ENCODE peak calls at places on chromosomes 16 and 17, in ten cellular contexts. C, W, K, O, X, U, R, S, E and M are unnamed samples.

GRCh38 chr16:81526935-81527334 is 82.3 kb downstream of the CMIP start:
- DNase-seq in W (no peak), E (no peak), K (no peak), U (no peak), R (no peak), O (no peak), X (peak; percentile 66), C (no peak), S (no peak), M (no peak)

GRCh38 chr17:67751101-67752074 is 33.7 kb downstream of the NOL11 start:
- DNase-seq in S (no peak), E (no peak), K (no peak), U (no peak), R (no peak), O (no peak), W (no peak), X (no peak), C (no peak), M (no peak)

GRCh38 chr16:70494777-70495176 is 28.6 kb downstream of the COG4 start:
- DNase-seq in O (no peak), K (no peak), S (no peak), W (no peak), U (no peak), E (no peak), C (no peak), X (no peak), R (no peak), M (no peak)

GRCh38 chr17:76075364-76076099 is 951 bp downstream of the GALR2 start:
- DNase-seq in E (no peak), R (no peak), X (no peak), U (no peak), O (peak; percentile 20), K (no peak), W (no peak), S (no peak), C (peak; percentile 85), M (no peak)

GRCh38 chr17:56896968-56897359 is 16.9 kb downstream of the TRIM25 start:
- DNase-seq in S (no peak), W (no peak), X (no peak), E (no peak), R (no peak), C (no peak), O (no peak), K (peak; percentile 56), U (peak; percentile 42), M (no peak)

GRCh38 chr17:35170968-35171771 is 23.0 kb downstream of the SLC35G3 start:
- DNase-seq in W (no peak), E (no peak), U (peak; percentile 64), K (no peak), R (no peak), X (no peak), O (no peak), C (no peak), S (no peak), M (no peak)

GRCh38 chr16:68234188-68235104 is 1.5 kb downstream of the ESRP2 start:
- DNase-seq in K (peak; percentile 99), W (no peak), E (peak; percentile 65), R (no peak), S (no peak), U (peak; percentile 90), C (no peak), X (no peak), O (no peak), M (no peak)

GRCh38 chr17:14784997-14785696 is 480.0 kb downstream of the PMP22 start:
- DNase-seq in K (no peak), R (peak; percentile 11), E (no peak), X (no peak), W (no peak), U (peak; percentile 48), O (no peak), S (peak; percentile 3), C (no peak), M (peak; percentile 9)

GRCh38 chr16:88926374-88926990 is 50.5 kb downstream of the CBFA2T3 start:
- DNase-seq in X (no peak), O (no peak), C (peak; percentile 58), E (no peak), W (no peak), S (no peak), U (peak; percentile 21), R (no peak), K (no peak), M (no peak)

GRCh38 chr16:1745181-1745899 is 26.0 kb downstream of the NME3 start:
- DNase-seq in W (no peak), E (no peak), X (no peak), K (no peak), R (no peak), U (peak; percentile 36), O (no peak), C (no peak), S (no peak), M (no peak)

GRCh38 chr17:47696717-47697642 is 3.0 kb downstream of the TBKBP1 start:
- DNase-seq in K (no peak), R (no peak), X (no peak), E (no peak), W (no peak), C (no peak), O (no peak), U (no peak), S (no peak), M (no peak)

GRCh38 chr17:6456914-6457687 is 12.8 kb downstream of the PIMREG start:
- DNase-seq in U (peak; percentile 56), S (no peak), W (no peak), X (peak; percentile 47), R (no peak), K (peak; percentile 50), O (no peak), E (no peak), C (no peak), M (no peak)

GRCh38 chr16:77787452-77787851 is 912 bp upstream of the VAT1L start:
- DNase-seq in O (no peak), X (no peak), W (no peak), E (no peak), C (no peak), S (no peak), R (no peak), U (no peak), K (no peak), M (no peak)

GRCh38 chr17:14019186-14019956 is 49.9 kb upstream of the COX10 start:
- DNase-seq in R (no peak), W (no peak), X (no peak), C (no peak), E (no peak), O (no peak), K (no peak), S (no peak), U (peak; percentile 74), M (no peak)